ENCODE peak calls at places on chromosomes 12 and 14, in ten cellular contexts. One of them, this sample, is unnamed.

GRCh38 chr14:71244341-71244740 is 337.1 kb downstream of the PCNX1 start:
- DNase-seq in kidney glomerular epithelial cell: no peak
- DNase-seq in omental fat pad: no peak
- DNase-seq in COR-L47: no peak
- DNase-seq in CD4-positive, alpha-beta memory T cell: no peak
- DNase-seq in NCI-H2081: no peak
- DNase-seq in cardiac septum: no peak
- DNase-seq in CD4-positive, alpha-beta T cell: no peak
- DNase-seq in AG20443: peak; percentile 60
- DNase-seq in MM.1S: no peak
- DNase-seq in this sample: no peak

GRCh38 chr12:29733060-29733459 is 50.7 kb downstream of the TMTC1 start:
- DNase-seq in kidney glomerular epithelial cell: no peak
- DNase-seq in omental fat pad: no peak
- DNase-seq in COR-L47: no peak
- DNase-seq in CD4-positive, alpha-beta memory T cell: no peak
- DNase-seq in NCI-H2081: no peak
- DNase-seq in cardiac septum: no peak
- DNase-seq in CD4-positive, alpha-beta T cell: no peak
- DNase-seq in AG20443: no peak
- DNase-seq in MM.1S: no peak
- DNase-seq in this sample: no peak

GRCh38 chr14:74933925-74934435 is 10.9 kb upstream of the RPS6KL1 start:
- DNase-seq in kidney glomerular epithelial cell: no peak
- DNase-seq in omental fat pad: no peak
- DNase-seq in COR-L47: no peak
- DNase-seq in CD4-positive, alpha-beta memory T cell: no peak
- DNase-seq in NCI-H2081: no peak
- DNase-seq in cardiac septum: no peak
- DNase-seq in CD4-positive, alpha-beta T cell: no peak
- DNase-seq in AG20443: no peak
- DNase-seq in MM.1S: no peak
- DNase-seq in this sample: no peak

GRCh38 chr14:101972126-101972785 is 7.9 kb downstream of the DYNC1H1 start:
- DNase-seq in kidney glomerular epithelial cell: peak; percentile 95
- DNase-seq in omental fat pad: peak; percentile 69
- DNase-seq in COR-L47: no peak
- DNase-seq in CD4-positive, alpha-beta memory T cell: no peak
- DNase-seq in NCI-H2081: no peak
- DNase-seq in cardiac septum: peak; percentile 89
- DNase-seq in CD4-positive, alpha-beta T cell: no peak
- DNase-seq in AG20443: peak; percentile 92
- DNase-seq in MM.1S: no peak
- DNase-seq in this sample: peak; percentile 87

GRCh38 chr12:119096429-119097202 is 82.1 kb upstream of the HSPB8 start:
- DNase-seq in kidney glomerular epithelial cell: no peak
- DNase-seq in omental fat pad: no peak
- DNase-seq in COR-L47: no peak
- DNase-seq in CD4-positive, alpha-beta memory T cell: no peak
- DNase-seq in NCI-H2081: no peak
- DNase-seq in cardiac septum: no peak
- DNase-seq in CD4-positive, alpha-beta T cell: no peak
- DNase-seq in AG20443: no peak
- DNase-seq in MM.1S: no peak
- DNase-seq in this sample: no peak

GRCh38 chr12:110351119-110351518 is 52.4 kb downstream of the ANAPC7 start:
- DNase-seq in kidney glomerular epithelial cell: no peak
- DNase-seq in omental fat pad: no peak
- DNase-seq in COR-L47: no peak
- DNase-seq in CD4-positive, alpha-beta memory T cell: no peak
- DNase-seq in NCI-H2081: no peak
- DNase-seq in cardiac septum: no peak
- DNase-seq in CD4-positive, alpha-beta T cell: no peak
- DNase-seq in AG20443: no peak
- DNase-seq in MM.1S: no peak
- DNase-seq in this sample: no peak

GRCh38 chr12:124416516-124417395 is 121.9 kb downstream of the RFLNA start:
- DNase-seq in kidney glomerular epithelial cell: no peak
- DNase-seq in omental fat pad: no peak
- DNase-seq in COR-L47: no peak
- DNase-seq in CD4-positive, alpha-beta memory T cell: no peak
- DNase-seq in NCI-H2081: no peak
- DNase-seq in cardiac septum: no peak
- DNase-seq in CD4-positive, alpha-beta T cell: no peak
- DNase-seq in AG20443: no peak
- DNase-seq in MM.1S: no peak
- DNase-seq in this sample: no peak

GRCh38 chr14:84272290-84272721 is 1257.6 kb upstream of the FLRT2 start:
- DNase-seq in kidney glomerular epithelial cell: no peak
- DNase-seq in omental fat pad: no peak
- DNase-seq in COR-L47: no peak
- DNase-seq in CD4-positive, alpha-beta memory T cell: no peak
- DNase-seq in NCI-H2081: no peak
- DNase-seq in cardiac septum: no peak
- DNase-seq in CD4-positive, alpha-beta T cell: no peak
- DNase-seq in AG20443: no peak
- DNase-seq in MM.1S: no peak
- DNase-seq in this sample: no peak

GRCh38 chr14:31774567-31774966 is 213.4 kb downstream of the NUBPL start:
- DNase-seq in kidney glomerular epithelial cell: no peak
- DNase-seq in omental fat pad: no peak
- DNase-seq in COR-L47: no peak
- DNase-seq in CD4-positive, alpha-beta memory T cell: no peak
- DNase-seq in NCI-H2081: no peak
- DNase-seq in cardiac septum: no peak
- DNase-seq in CD4-positive, alpha-beta T cell: no peak
- DNase-seq in AG20443: no peak
- DNase-seq in MM.1S: no peak
- DNase-seq in this sample: no peak

GRCh38 chr12:51911788-51912711 is 4.7 kb downstream of the ACVRL1 start:
- DNase-seq in kidney glomerular epithelial cell: no peak
- DNase-seq in omental fat pad: no peak
- DNase-seq in COR-L47: no peak
- DNase-seq in CD4-positive, alpha-beta memory T cell: no peak
- DNase-seq in NCI-H2081: no peak
- DNase-seq in cardiac septum: no peak
- DNase-seq in CD4-positive, alpha-beta T cell: no peak
- DNase-seq in AG20443: peak; percentile 31
- DNase-seq in MM.1S: no peak
- DNase-seq in this sample: no peak

GRCh38 chr12:116215021-116215420 is 62.5 kb downstream of the MED13L start:
- DNase-seq in kidney glomerular epithelial cell: no peak
- DNase-seq in omental fat pad: no peak
- DNase-seq in COR-L47: no peak
- DNase-seq in CD4-positive, alpha-beta memory T cell: no peak
- DNase-seq in NCI-H2081: no peak
- DNase-seq in cardiac septum: no peak
- DNase-seq in CD4-positive, alpha-beta T cell: no peak
- DNase-seq in AG20443: no peak
- DNase-seq in MM.1S: no peak
- DNase-seq in this sample: no peak

This sample was measured in NCI-H446.